ENCODE peak calls at places on chromosomes 5 and 9, in six cellular contexts. R, W, A, T, C and F are unnamed samples.

GRCh38 chr9:127186799-127187198 is 64.4 kb upstream of the ANGPTL2 start:
- DNase-seq in C (no peak), T (no peak), W (peak; percentile 83), R (no peak), A (no peak), F (no peak)

GRCh38 chr5:56685503-56686217 is 129.7 kb upstream of the MAP3K1 start:
- DNase-seq in W (no peak), A (no peak), T (no peak), C (no peak), R (no peak), F (no peak)

GRCh38 chr9:118751077-118751847 is 618.0 kb downstream of the BRINP1 start:
- DNase-seq in C (no peak), A (no peak), R (no peak), T (no peak), W (no peak), F (no peak)

GRCh38 chr5:172283862-172284274 is 304 bp upstream of the UBTD2 start:
- DNase-seq in A (peak; percentile 38), W (peak; percentile 78), R (peak; percentile 86), T (peak; percentile 79), C (peak; percentile 84), F (peak; percentile 18)

GRCh38 chr9:90287567-90288274 is 354.9 kb downstream of the DIRAS2 start:
- DNase-seq in T (no peak), R (no peak), A (peak; percentile 7), C (no peak), W (no peak), F (no peak)

GRCh38 chr5:159104058-159104651 is 4.4 kb upstream of the EBF1 start:
- DNase-seq in A (peak; percentile 5), R (no peak), W (peak; percentile 14), C (no peak), T (no peak), F (no peak)

GRCh38 chr5:178279723-178280438 is 47.3 kb upstream of the PHYKPL start:
- DNase-seq in T (peak; percentile 80), R (peak; percentile 78), C (peak; percentile 55), W (peak; percentile 79), A (peak; percentile 24), F (no peak)

GRCh38 chr9:89865981-89866380 is 261.2 kb downstream of the GADD45G start:
- DNase-seq in A (no peak), T (no peak), R (no peak), C (no peak), W (no peak), F (no peak)

GRCh38 chr5:172944741-172945140 is 14.5 kb upstream of the RPL26L1 start:
- DNase-seq in W (no peak), T (no peak), C (no peak), R (no peak), A (peak; percentile 36), F (no peak)

GRCh38 chr9:34547960-34548603 is 25.3 kb upstream of the ENHO start:
- DNase-seq in W (peak; percentile 57), R (peak; percentile 73), C (no peak), T (peak; percentile 29), A (peak; percentile 24), F (no peak)

GRCh38 chr5:32027717-32028321 is 146.3 kb downstream of the GOLPH3 start:
- DNase-seq in C (no peak), T (peak; percentile 54), A (peak; percentile 96), W (peak; percentile 96), R (peak; percentile 21), F (no peak)

GRCh38 chr5:40717281-40717680 is 37.6 kb downstream of the PTGER4 start:
- DNase-seq in T (no peak), W (peak; percentile 23), C (no peak), A (no peak), R (no peak), F (no peak)

GRCh38 chr5:133663380-133664054 is 51.2 kb upstream of the FSTL4 start:
- DNase-seq in C (no peak), T (no peak), W (no peak), R (no peak), A (peak; percentile 47), F (no peak)

GRCh38 chr5:34684281-34684979 is 28.3 kb downstream of the RAI14 start:
- DNase-seq in T (no peak), W (peak; percentile 88), R (no peak), A (peak; percentile 54), C (no peak), F (no peak)

GRCh38 chr9:136862849-136863622 is 3.1 kb downstream of the EDF1 start:
- DNase-seq in R (no peak), A (no peak), C (no peak), T (no peak), W (no peak), F (no peak)

GRCh38 chr9:95857122-95857521 is 18.4 kb upstream of the ERCC6L2 start:
- DNase-seq in R (no peak), T (no peak), A (peak; percentile 83), W (peak; percentile 14), C (no peak), F (peak; percentile 52)

GRCh38 chr5:86671536-86671935 is 53.8 kb downstream of the COX7C start:
- DNase-seq in R (no peak), A (no peak), W (no peak), C (no peak), T (no peak), F (no peak)

GRCh38 chr5:134524219-134524825 is 1.1 kb upstream of the JADE2 start:
- DNase-seq in T (peak; percentile 65), A (peak; percentile 50), R (peak; percentile 92), C (peak; percentile 69), W (peak; percentile 70), F (peak; percentile 18)

GRCh38 chr5:22669345-22669744 is 183.8 kb downstream of the CDH12 start:
- DNase-seq in W (no peak), T (no peak), A (no peak), C (no peak), R (no peak), F (no peak)

GRCh38 chr9:135085830-135086546 is 1.5 kb upstream of the OLFM1 start:
- DNase-seq in W (peak; percentile 74), C (peak; percentile 71), R (peak; percentile 86), T (peak; percentile 66), A (peak; percentile 12), F (peak; percentile 94)

GRCh38 chr9:17063535-17064135 is 71.2 kb upstream of the CNTLN start:
- DNase-seq in W (peak; percentile 69), C (peak; percentile 48), A (peak; percentile 63), R (no peak), T (no peak), F (no peak)

GRCh38 chr9:117268847-117269452 is 145.9 kb downstream of the ASTN2 start:
- DNase-seq in C (no peak), R (no peak), W (no peak), T (no peak), A (no peak), F (peak; percentile 99)

GRCh38 chr9:25678147-25678666 is at the start of gene TUSC1:
- DNase-seq in A (peak; percentile 88), T (peak; percentile 90), C (peak; percentile 41), W (peak; percentile 69), R (peak; percentile 83), F (no peak)